ENCODE peak calls at places on chromosomes 3 and 15, in six cellular contexts. T, E, G, L, W and M are unnamed samples. For H3K27me3, the result is how much of the 10 kb centered on the place peaks cover.

GRCh38 chr3:188727052-188727451 is 444.7 kb upstream of the TPRG1 start:
- DNase-seq in W (no peak), T (no peak), E (no peak), L (no peak), G (no peak), M (no peak)

GRCh38 chr3:36648241-36649034 is 115.9 kb downstream of the DCLK3 start:
- DNase-seq in E (no peak), G (no peak), L (no peak), T (no peak), W (no peak), M (no peak)

GRCh38 chr3:151155409-151156128 is 47.4 kb downstream of the GPR171 start:
- DNase-seq in L (no peak), G (no peak), T (no peak), E (no peak), W (no peak), M (no peak)

GRCh38 chr15:79432345-79433311 is 492 bp downstream of the MINAR1 start:
- DNase-seq in E (no peak), L (no peak), W (no peak), T (no peak), G (no peak), M (no peak)

GRCh38 chr3:173644086-173645082 is 246.8 kb downstream of the NLGN1 start:
- DNase-seq in L (no peak), E (no peak), G (no peak), T (no peak), W (no peak), M (no peak)

GRCh38 chr15:80015156-80015555 is 44.2 kb upstream of the BCL2A1 start:
- DNase-seq in G (no peak), L (no peak), E (no peak), T (no peak), W (no peak), M (no peak)

GRCh38 chr15:72179950-72180581 is 17.5 kb downstream of the GRAMD2A start:
- DNase-seq in G (no peak), T (no peak), E (peak), W (no peak), L (no peak), M (no peak)

GRCh38 chr3:157092219-157092618 is 67.7 kb downstream of the CCNL1 start:
- DNase-seq in E (no peak), T (no peak), L (no peak), G (no peak), W (no peak), M (no peak)

GRCh38 chr3:72150634-72151412 is 365.9 kb upstream of the PROK2 start:
- DNase-seq in E (no peak), L (peak), G (no peak), W (no peak), T (no peak), M (no peak)

GRCh38 chr3:45873638-45874037 is 12.7 kb upstream of the CCR9 start:
- DNase-seq in T (no peak), L (no peak), W (no peak), E (no peak), G (no peak), M (no peak)

GRCh38 chr15:22226034-22226790 is 145.9 kb downstream of the OR4M2 start:
- DNase-seq in E (no peak), W (no peak), G (no peak), L (no peak), T (no peak), M (no peak)

GRCh38 chr3:37387462-37387861 is 213.1 kb upstream of the LRRFIP2 start:
- DNase-seq in G (no peak), L (no peak), W (no peak), E (no peak), T (no peak), M (no peak)

GRCh38 chr15:74589826-74590225 is 25.8 kb upstream of the CLK3 start:
- DNase-seq in E (no peak), G (no peak), W (no peak), T (no peak), L (no peak), M (no peak)

GRCh38 chr3:14175383-14176037 is 2.9 kb downstream of the XPC start:
- DNase-seq in L (no peak), T (no peak), E (no peak), G (no peak), W (peak), M (no peak)

GRCh38 chr3:163817015-163817414 is 1261.3 kb downstream of the SI start:
- DNase-seq in E (no peak), G (no peak), W (no peak), L (no peak), T (no peak), M (no peak)

GRCh38 chr3:157438371-157438735 is 1.7 kb downstream of the PTX3 start:
- DNase-seq in W (no peak), G (no peak), L (no peak), T (no peak), E (no peak), M (no peak)

GRCh38 chr3:196754215-196754937 is 14.7 kb downstream of the PAK2 start:
- DNase-seq in L (no peak), W (no peak), G (no peak), T (no peak), E (no peak), M (no peak)

GRCh38 chr3:102488316-102488715 is 53.5 kb downstream of the ZPLD1 start:
- DNase-seq in E (no peak), T (no peak), L (no peak), W (no peak), G (no peak), M (no peak)

GRCh38 chr15:100767002-100767825 is 112.4 kb upstream of the ALDH1A3 start:
- DNase-seq in G (no peak), T (no peak), E (peak), W (no peak), L (no peak), M (no peak)

GRCh38 chr3:13879102-13879945 is 547 bp downstream of the WNT7A start:
- DNase-seq in G (no peak), E (no peak), L (no peak), W (peak), T (no peak), M (no peak)

GRCh38 chr15:44593042-44593736 is 56.2 kb downstream of the EIF3J start:
- DNase-seq in G (no peak), L (no peak), E (no peak), W (no peak), T (no peak), M (no peak)

GRCh38 chr3:45567730-45568172 is 26.8 kb upstream of the LIMD1 start:
- DNase-seq in T (no peak), E (no peak), W (no peak), G (no peak), L (no peak), M (no peak)

GRCh38 chr3:13776253-13777050 is 103.4 kb downstream of the WNT7A start:
- DNase-seq in E (no peak), T (no peak), W (no peak), G (no peak), L (no peak), M (no peak)

GRCh38 chr3:197680955-197681521 is 55.7 kb downstream of the RUBCN start:
- DNase-seq in W (no peak), T (no peak), G (no peak), L (no peak), E (no peak), M (no peak)

GRCh38 chr3:195147649-195148121 is 123.3 kb downstream of the XXYLT1 start:
- DNase-seq in E (peak), T (no peak), G (no peak), W (peak), L (peak), M (no peak)

GRCh38 chr15:71385469-71385868 is 270.2 kb downstream of the THSD4 start:
- DNase-seq in T (no peak), L (no peak), G (no peak), W (no peak), E (no peak), M (no peak)

GRCh38 chr15:63344737-63345390 is 36.8 kb downstream of the CA12 start:
- DNase-seq in E (no peak), T (no peak), G (no peak), L (no peak), W (no peak), M (no peak)

GRCh38 chr3:141387446-141388030 is 19.2 kb downstream of the ZBTB38 start:
- DNase-seq in T (no peak), G (no peak), W (no peak), E (no peak), L (no peak), M (no peak)

DNA sequence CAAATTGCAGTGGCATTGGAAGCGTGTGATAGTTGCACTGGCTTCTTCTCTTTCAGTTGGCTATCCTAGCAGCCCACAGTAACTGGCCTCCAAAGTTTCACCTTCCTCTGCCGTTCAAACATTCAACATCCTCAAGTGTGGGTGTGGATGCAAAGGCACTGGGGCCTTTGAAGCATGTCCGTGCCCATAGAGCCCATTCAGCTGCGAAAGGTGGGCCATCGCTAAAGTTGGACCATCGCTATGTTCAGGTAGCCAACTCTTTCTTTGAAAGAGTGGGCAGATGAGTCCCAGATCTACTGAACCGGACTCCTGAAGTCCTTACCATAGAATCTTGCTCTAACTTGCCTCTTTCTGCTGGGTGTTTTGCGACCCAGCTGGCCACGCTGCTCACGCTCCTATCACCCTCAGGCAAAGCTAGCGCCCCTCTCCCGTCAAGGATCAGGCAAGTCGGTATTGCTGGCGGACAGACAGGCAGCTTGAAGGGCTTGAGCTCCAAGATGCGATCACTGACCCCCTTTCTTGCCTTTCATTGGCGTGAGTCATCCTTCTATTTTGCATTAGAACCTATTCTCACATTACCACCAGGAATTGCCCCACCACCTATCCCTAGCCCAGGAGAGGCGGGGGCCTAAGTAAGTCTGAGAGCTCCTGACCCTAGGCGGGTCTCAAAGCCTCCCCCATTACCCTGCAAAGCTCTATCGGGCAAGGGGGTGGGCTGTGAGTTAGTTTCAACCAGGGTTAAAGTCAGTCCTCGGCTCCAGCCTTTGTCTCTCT is 28.7 kb downstream of the ZIC4 start:
- DNase-seq in E (no peak), W (no peak), L (no peak), G (no peak), T (no peak), M (no peak)
- H3K27me3 ChIP-seq in E (under half), W (under half), L (half or more), G (half or more), T (under half), M (under half)

GRCh38 chr15:33644319-33644718 is 324.0 kb upstream of the CHRM5 start:
- DNase-seq in T (no peak), E (peak), L (no peak), G (no peak), W (no peak), M (no peak)
- H3K27me3 ChIP-seq in T (under half), E (under half), L (under half), G (under half), W (under half), M (under half)

DNA sequence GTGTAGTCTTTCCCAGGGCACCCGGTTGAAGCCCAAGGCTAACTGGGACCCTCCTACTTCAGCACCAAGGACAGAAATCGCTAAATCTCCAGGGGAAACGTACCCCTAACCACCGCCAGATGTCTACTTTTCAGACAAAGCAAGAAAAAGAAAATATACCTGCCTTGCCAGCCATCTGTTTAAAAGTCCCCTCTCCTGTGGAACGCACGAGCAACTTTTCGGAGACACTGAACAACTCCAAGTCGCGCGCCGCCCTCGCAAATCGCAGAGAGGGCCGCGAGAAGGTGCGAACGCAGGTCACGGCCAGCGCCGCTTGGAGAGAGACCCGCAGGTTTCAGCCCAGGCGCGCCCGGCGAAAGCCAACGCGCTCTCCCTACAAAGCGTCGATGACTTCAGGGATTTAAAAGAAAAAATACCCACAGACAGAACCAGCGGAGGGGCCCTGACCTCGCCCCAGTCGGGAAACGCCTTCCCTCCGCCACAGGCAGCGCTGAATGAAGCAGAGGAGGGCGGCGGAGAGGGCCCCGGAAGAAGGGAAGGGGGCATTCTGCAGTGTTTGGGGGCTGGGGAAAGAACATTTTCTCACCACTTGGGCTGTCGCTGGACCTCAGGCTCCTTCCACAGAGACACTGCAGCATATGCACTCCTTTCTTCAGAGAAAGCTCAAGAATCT is 213.1 kb downstream of the FGF12 start:
- DNase-seq in W (no peak), E (peak), L (no peak), T (no peak), G (no peak), M (peak)
- H3K27me3 ChIP-seq in W (under half), E (under half), L (under half), T (under half), G (under half), M (under half)

GRCh38 chr3:12708584-12709192 is 44.8 kb upstream of the RAF1 start:
- DNase-seq in E (peak), T (no peak), W (no peak), G (no peak), L (no peak), M (peak)

GRCh38 chr3:12706504-12707253 is 42.8 kb upstream of the RAF1 start:
- DNase-seq in T (no peak), G (peak), L (peak), E (peak), W (peak), M (peak)

GRCh38 chr3:12707425-12707824 is 43.5 kb upstream of the RAF1 start:
- DNase-seq in E (no peak), W (no peak), T (no peak), G (no peak), L (peak), M (no peak)

GRCh38 chr3:12710062-12710461 is 46.1 kb upstream of the RAF1 start:
- DNase-seq in W (no peak), G (no peak), L (no peak), E (no peak), T (no peak), M (no peak)

GRCh38 chr3:12709334-12709733 is 45.4 kb upstream of the RAF1 start:
- DNase-seq in G (no peak), L (no peak), E (no peak), T (no peak), W (no peak), M (no peak)
- H3K27me3 ChIP-seq in G (under half), L (under half), E (under half), T (under half), W (under half), M (under half)

DNA sequence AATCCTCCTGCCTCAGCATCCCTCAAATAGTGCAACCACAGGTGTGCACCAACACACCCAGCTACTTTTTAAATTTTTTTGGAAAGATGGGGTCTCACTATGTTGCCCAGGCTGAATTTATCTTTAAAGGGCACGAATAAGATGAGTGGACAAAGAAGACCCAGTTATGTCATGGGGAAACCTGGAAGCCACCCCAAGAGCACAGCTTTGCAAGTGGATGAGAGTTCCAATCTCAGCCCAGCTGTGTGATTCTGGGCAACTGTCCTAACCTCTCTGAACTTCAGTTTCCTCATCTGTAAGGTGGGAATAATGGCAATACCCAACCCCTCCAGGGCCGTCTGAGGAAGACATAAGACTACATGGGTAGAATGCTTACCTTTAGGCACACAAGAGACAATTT is 32.2 kb downstream of the DNAJB8 start:
- DNase-seq in T (no peak), W (no peak), E (no peak), L (no peak), G (no peak), M (no peak)
- H3K27me3 ChIP-seq in T (under half), W (under half), E (under half), L (under half), G (under half), M (under half)

DNA sequence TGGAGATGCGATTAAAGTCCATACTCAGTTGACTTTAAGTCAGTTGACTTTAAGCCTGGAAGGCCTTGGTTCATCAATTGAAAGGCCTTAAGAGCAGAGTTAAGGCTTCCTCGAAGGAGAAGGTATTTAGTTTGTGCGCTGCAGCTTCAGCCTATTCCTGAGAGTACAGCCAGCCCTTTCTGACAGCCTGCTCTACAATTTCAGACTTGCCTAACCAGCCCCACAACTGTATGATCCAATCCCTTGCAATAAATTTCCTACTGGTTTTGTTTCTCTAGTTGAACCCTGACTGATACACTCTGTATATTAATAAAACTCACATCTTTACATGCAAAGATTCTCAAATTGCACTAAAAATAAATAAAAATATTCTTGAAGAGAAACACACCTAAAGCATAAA is 66.1 kb upstream of the RORA start:
- DNase-seq in W (no peak), L (no peak), E (no peak), G (no peak), T (no peak), M (no peak)
- H3K27me3 ChIP-seq in W (under half), L (under half), E (under half), G (under half), T (under half), M (under half)

DNA sequence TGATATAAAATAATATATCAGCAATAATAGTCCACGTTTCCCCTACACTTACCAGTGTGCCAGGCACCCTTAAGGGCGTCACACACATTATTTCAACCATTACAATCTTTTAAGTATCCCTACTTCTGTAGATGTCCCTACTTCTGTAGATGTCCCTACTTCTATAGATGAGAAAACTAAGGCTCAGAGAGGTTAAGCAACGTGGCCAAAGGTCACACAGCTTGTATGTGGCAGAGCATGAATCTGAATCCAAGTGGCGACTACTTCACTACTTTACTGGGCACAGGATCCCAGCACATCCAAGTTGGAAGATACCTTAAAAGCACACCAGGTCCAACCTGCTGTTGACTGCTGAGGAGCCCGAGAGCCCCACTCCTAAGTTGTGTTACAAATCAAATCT is 77.5 kb downstream of the TLE3 start:
- DNase-seq in E (no peak), W (no peak), G (no peak), T (no peak), L (no peak), M (no peak)
- H3K27me3 ChIP-seq in E (under half), W (under half), G (under half), T (under half), L (under half), M (under half)